ENCODE peak calls at places on chromosome 21, in nine cellular contexts. One of them, this sample, is unnamed.

GRCh38 chr21:42515708-42516502 is 2.3 kb downstream of the SLC37A1 start:
- DNase-seq in HCT116: peak
- DNase-seq in cardiac muscle cell: peak
- DNase-seq in heart right ventricle: no peak
- DNase-seq in right lobe of liver: no peak
- DNase-seq in DND-41: no peak
- DNase-seq in adrenal gland: no peak
- DNase-seq in mammary epithelial cell: no peak
- DNase-seq in H1: no peak
- DNase-seq in this sample: no peak

GRCh38 chr21:21159253-21159899 is 161.2 kb downstream of the NCAM2 start:
- DNase-seq in H1: no peak
- DNase-seq in heart right ventricle: no peak
- DNase-seq in cardiac muscle cell: no peak
- DNase-seq in right lobe of liver: no peak
- DNase-seq in HCT116: no peak
- DNase-seq in DND-41: no peak
- DNase-seq in adrenal gland: no peak
- DNase-seq in mammary epithelial cell: no peak
- DNase-seq in this sample: no peak

GRCh38 chr21:42091899-42092508 is 20.9 kb downstream of the UMODL1 start:
- DNase-seq in adrenal gland: no peak
- DNase-seq in cardiac muscle cell: no peak
- DNase-seq in H1: peak
- DNase-seq in mammary epithelial cell: no peak
- DNase-seq in DND-41: no peak
- DNase-seq in heart right ventricle: no peak
- DNase-seq in HCT116: no peak
- DNase-seq in right lobe of liver: no peak
- DNase-seq in this sample: no peak

GRCh38 chr21:10273196-10273595 is 248.2 kb upstream of the TPTE start:
- DNase-seq in H1: no peak
- DNase-seq in mammary epithelial cell: no peak
- DNase-seq in DND-41: no peak
- DNase-seq in adrenal gland: no peak
- DNase-seq in right lobe of liver: no peak
- DNase-seq in heart right ventricle: no peak
- DNase-seq in HCT116: no peak
- DNase-seq in cardiac muscle cell: no peak
- DNase-seq in this sample: no peak

GRCh38 chr21:41817228-41817627 is 50.4 kb upstream of the RIPK4 start:
- DNase-seq in mammary epithelial cell: peak
- DNase-seq in adrenal gland: peak
- DNase-seq in cardiac muscle cell: peak
- DNase-seq in HCT116: peak
- DNase-seq in heart right ventricle: peak
- DNase-seq in DND-41: peak
- DNase-seq in right lobe of liver: no peak
- DNase-seq in H1: peak
- DNase-seq in this sample: peak

GRCh38 chr21:35252831-35253230 is 203.7 kb upstream of the RUNX1 start:
- DNase-seq in mammary epithelial cell: no peak
- DNase-seq in right lobe of liver: no peak
- DNase-seq in H1: no peak
- DNase-seq in adrenal gland: no peak
- DNase-seq in heart right ventricle: no peak
- DNase-seq in HCT116: no peak
- DNase-seq in cardiac muscle cell: no peak
- DNase-seq in DND-41: no peak
- DNase-seq in this sample: no peak

GRCh38 chr21:22319435-22319834 is 1321.2 kb downstream of the NCAM2 start:
- DNase-seq in mammary epithelial cell: no peak
- DNase-seq in H1: no peak
- DNase-seq in HCT116: no peak
- DNase-seq in DND-41: no peak
- DNase-seq in cardiac muscle cell: no peak
- DNase-seq in right lobe of liver: no peak
- DNase-seq in adrenal gland: no peak
- DNase-seq in heart right ventricle: no peak
- DNase-seq in this sample: no peak

GRCh38 chr21:18743523-18743922 is 339.9 kb upstream of the TMPRSS15 start:
- DNase-seq in cardiac muscle cell: no peak
- DNase-seq in DND-41: no peak
- DNase-seq in right lobe of liver: no peak
- DNase-seq in adrenal gland: no peak
- DNase-seq in H1: no peak
- DNase-seq in mammary epithelial cell: no peak
- DNase-seq in heart right ventricle: no peak
- DNase-seq in HCT116: no peak
- DNase-seq in this sample: no peak

GRCh38 chr21:42236693-42237092 is 17.8 kb downstream of the ABCG1 start:
- DNase-seq in HCT116: no peak
- DNase-seq in right lobe of liver: no peak
- DNase-seq in mammary epithelial cell: no peak
- DNase-seq in adrenal gland: no peak
- DNase-seq in H1: no peak
- DNase-seq in heart right ventricle: no peak
- DNase-seq in DND-41: no peak
- DNase-seq in cardiac muscle cell: no peak
- DNase-seq in this sample: no peak

GRCh38 chr21:31298618-31299269 is 45.3 kb downstream of the TIAM1 start:
- DNase-seq in DND-41: no peak
- DNase-seq in adrenal gland: no peak
- DNase-seq in mammary epithelial cell: no peak
- DNase-seq in HCT116: no peak
- DNase-seq in cardiac muscle cell: no peak
- DNase-seq in heart right ventricle: no peak
- DNase-seq in H1: no peak
- DNase-seq in right lobe of liver: no peak
- DNase-seq in this sample: no peak

GRCh38 chr21:31143021-31143420 is 104.7 kb upstream of the KRTAP19-8 start:
- DNase-seq in H1: no peak
- DNase-seq in cardiac muscle cell: no peak
- DNase-seq in DND-41: no peak
- DNase-seq in HCT116: no peak
- DNase-seq in adrenal gland: no peak
- DNase-seq in heart right ventricle: no peak
- DNase-seq in right lobe of liver: no peak
- DNase-seq in mammary epithelial cell: no peak
- DNase-seq in this sample: no peak

GRCh38 chr21:25967566-25968438 is 202.8 kb downstream of the APP start:
- DNase-seq in adrenal gland: no peak
- DNase-seq in H1: no peak
- DNase-seq in right lobe of liver: no peak
- DNase-seq in DND-41: no peak
- DNase-seq in heart right ventricle: no peak
- DNase-seq in cardiac muscle cell: no peak
- DNase-seq in HCT116: no peak
- DNase-seq in mammary epithelial cell: peak
- DNase-seq in this sample: no peak

GRCh38 chr21:42289926-42290325 is 25.3 kb downstream of the TFF3 start:
- DNase-seq in HCT116: no peak
- DNase-seq in H1: no peak
- DNase-seq in right lobe of liver: peak
- DNase-seq in heart right ventricle: peak
- DNase-seq in mammary epithelial cell: no peak
- DNase-seq in DND-41: no peak
- DNase-seq in adrenal gland: no peak
- DNase-seq in cardiac muscle cell: no peak
- DNase-seq in this sample: no peak

GRCh38 chr21:28818663-28819278 is 173.9 kb downstream of the LTN1 start:
- DNase-seq in H1: no peak
- DNase-seq in adrenal gland: no peak
- DNase-seq in HCT116: no peak
- DNase-seq in heart right ventricle: no peak
- DNase-seq in cardiac muscle cell: no peak
- DNase-seq in right lobe of liver: no peak
- DNase-seq in DND-41: no peak
- DNase-seq in mammary epithelial cell: no peak
- DNase-seq in this sample: no peak

GRCh38 chr21:28823464-28823863 is 169.2 kb downstream of the LTN1 start:
- DNase-seq in cardiac muscle cell: no peak
- DNase-seq in mammary epithelial cell: no peak
- DNase-seq in heart right ventricle: no peak
- DNase-seq in right lobe of liver: no peak
- DNase-seq in DND-41: no peak
- DNase-seq in HCT116: no peak
- DNase-seq in adrenal gland: no peak
- DNase-seq in H1: no peak
- DNase-seq in this sample: no peak

GRCh38 chr21:28822882-28823335 is 169.8 kb downstream of the LTN1 start:
- DNase-seq in cardiac muscle cell: no peak
- DNase-seq in adrenal gland: no peak
- DNase-seq in DND-41: no peak
- DNase-seq in heart right ventricle: peak
- DNase-seq in mammary epithelial cell: no peak
- DNase-seq in HCT116: no peak
- DNase-seq in H1: no peak
- DNase-seq in right lobe of liver: no peak
- DNase-seq in this sample: no peak

GRCh38 chr21:28821276-28822063 is 171.2 kb downstream of the LTN1 start:
- DNase-seq in heart right ventricle: no peak
- DNase-seq in H1: no peak
- DNase-seq in mammary epithelial cell: no peak
- DNase-seq in DND-41: no peak
- DNase-seq in HCT116: no peak
- DNase-seq in adrenal gland: no peak
- DNase-seq in right lobe of liver: no peak
- DNase-seq in cardiac muscle cell: no peak
- DNase-seq in this sample: no peak

GRCh38 chr21:28822064-28822402 is 170.6 kb downstream of the LTN1 start:
- DNase-seq in H1: no peak
- DNase-seq in heart right ventricle: no peak
- DNase-seq in right lobe of liver: no peak
- DNase-seq in adrenal gland: no peak
- DNase-seq in mammary epithelial cell: no peak
- DNase-seq in cardiac muscle cell: no peak
- DNase-seq in HCT116: no peak
- DNase-seq in DND-41: no peak
- DNase-seq in this sample: no peak
- H3K27ac ChIP-seq in H1: no peak
- H3K27ac ChIP-seq in heart right ventricle: no peak
- H3K27ac ChIP-seq in right lobe of liver: no peak
- H3K27ac ChIP-seq in adrenal gland: no peak
- H3K27ac ChIP-seq in mammary epithelial cell: no peak
- H3K27ac ChIP-seq in cardiac muscle cell: no peak
- H3K27ac ChIP-seq in HCT116: no peak
- H3K27ac ChIP-seq in DND-41: no peak
- H3K27ac ChIP-seq in this sample: no peak

DNA sequence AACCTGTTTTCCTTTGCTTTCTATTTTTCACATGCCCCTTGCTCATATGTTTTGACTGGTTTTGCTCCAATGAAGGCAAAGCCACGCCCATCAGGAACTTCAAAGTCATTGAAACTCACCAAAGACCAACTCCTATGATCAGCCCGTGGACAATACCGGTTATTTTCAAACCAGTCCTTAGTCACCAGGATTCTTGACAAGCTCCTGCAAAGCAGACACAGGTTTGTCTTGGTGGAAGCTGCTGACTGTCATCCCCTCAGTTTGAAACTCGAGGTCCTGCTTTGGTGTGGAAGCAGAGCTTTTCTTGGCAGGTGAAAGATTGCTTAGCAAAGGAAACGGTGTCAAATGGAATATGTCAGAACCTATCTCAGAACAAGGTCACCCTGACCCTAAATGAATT is 384.7 kb upstream of the CXADR start:
- DNase-seq in adrenal gland: no peak
- DNase-seq in heart right ventricle: no peak
- DNase-seq in DND-41: no peak
- DNase-seq in H1: no peak
- DNase-seq in HCT116: no peak
- DNase-seq in mammary epithelial cell: no peak
- DNase-seq in right lobe of liver: no peak
- DNase-seq in cardiac muscle cell: no peak
- DNase-seq in this sample: no peak
- H3K27ac ChIP-seq in adrenal gland: no peak
- H3K27ac ChIP-seq in heart right ventricle: no peak
- H3K27ac ChIP-seq in DND-41: no peak
- H3K27ac ChIP-seq in H1: no peak
- H3K27ac ChIP-seq in HCT116: no peak
- H3K27ac ChIP-seq in mammary epithelial cell: no peak
- H3K27ac ChIP-seq in right lobe of liver: no peak
- H3K27ac ChIP-seq in cardiac muscle cell: no peak
- H3K27ac ChIP-seq in this sample: no peak

GRCh38 chr21:36419996-36420395 is 34.8 kb downstream of the CHAF1B start:
- DNase-seq in adrenal gland: peak
- DNase-seq in heart right ventricle: peak
- DNase-seq in H1: peak
- DNase-seq in right lobe of liver: peak
- DNase-seq in DND-41: peak
- DNase-seq in HCT116: peak
- DNase-seq in cardiac muscle cell: peak
- DNase-seq in mammary epithelial cell: peak
- DNase-seq in this sample: peak
- H3K27ac ChIP-seq in adrenal gland: no peak
- H3K27ac ChIP-seq in heart right ventricle: no peak
- H3K27ac ChIP-seq in H1: no peak
- H3K27ac ChIP-seq in right lobe of liver: no peak
- H3K27ac ChIP-seq in DND-41: no peak
- H3K27ac ChIP-seq in HCT116: no peak
- H3K27ac ChIP-seq in cardiac muscle cell: no peak
- H3K27ac ChIP-seq in mammary epithelial cell: no peak
- H3K27ac ChIP-seq in this sample: no peak

GRCh38 chr21:38809170-38809878 is 3.6 kb downstream of the ETS2 start:
- DNase-seq in right lobe of liver: no peak
- DNase-seq in H1: peak
- DNase-seq in heart right ventricle: peak
- DNase-seq in cardiac muscle cell: no peak
- DNase-seq in DND-41: no peak
- DNase-seq in HCT116: no peak
- DNase-seq in mammary epithelial cell: no peak
- DNase-seq in adrenal gland: no peak
- DNase-seq in this sample: no peak
- H3K27ac ChIP-seq in right lobe of liver: peak
- H3K27ac ChIP-seq in H1: peak
- H3K27ac ChIP-seq in heart right ventricle: peak
- H3K27ac ChIP-seq in cardiac muscle cell: no peak
- H3K27ac ChIP-seq in DND-41: peak
- H3K27ac ChIP-seq in HCT116: no peak
- H3K27ac ChIP-seq in mammary epithelial cell: no peak
- H3K27ac ChIP-seq in adrenal gland: peak
- H3K27ac ChIP-seq in this sample: no peak

This sample was measured in brain microvascular endothelial cell.